ENCODE peak calls at places on chromosomes 1 and 21, in ten cellular contexts. Q is RWPE2, K is fibroblast of mammary gland, N is mucosa of descending colon, O is HFF-Myc, D is mammary epithelial cell, W is body of pancreas, B is astrocyte of the spinal cord, F is fibroblast of lung, C is fibroblast of villous mesenchyme. I is an unnamed sample.
A peak's percentile ranks its signal among the peaks of the same experiment; 100 is the strongest.

GRCh38 chr1:2970311-2971145 is 50.7 kb upstream of the ACTRT2 start:
- DNase-seq in Q (peak; percentile 63), K (no peak), N (no peak), O (no peak), D (no peak), W (no peak), B (no peak), F (no peak), C (no peak), I (no peak)

GRCh38 chr1:27668808-27669723 is 2.9 kb downstream of the IFI6 start:
- DNase-seq in Q (no peak), K (peak; percentile 58), N (peak; percentile 91), O (no peak), D (peak; percentile 46), W (peak; percentile 78), B (peak; percentile 51), F (peak; percentile 61), C (peak; percentile 55), I (peak; percentile 84)

GRCh38 chr21:33821580-33822322 is 93.9 kb downstream of the ATP5PO start:
- DNase-seq in Q (no peak), K (no peak), N (no peak), O (no peak), D (no peak), W (no peak), B (no peak), F (no peak), C (peak; percentile 28), I (no peak)

GRCh38 chr1:219710529-219711194 is 97.8 kb upstream of the ZC3H11B start:
- DNase-seq in Q (no peak), K (peak; percentile 94), N (no peak), O (peak; percentile 84), D (peak; percentile 94), W (no peak), B (peak; percentile 99), F (peak; percentile 61), C (peak; percentile 64), I (no peak)

GRCh38 chr1:229842302-229843255 is 216.5 kb downstream of the URB2 start:
- DNase-seq in Q (no peak), K (peak; percentile 44), N (no peak), O (no peak), D (no peak), W (no peak), B (no peak), F (peak; percentile 27), C (peak; percentile 13), I (no peak)

GRCh38 chr1:116538527-116538926 is 32.3 kb downstream of the CD58 start:
- DNase-seq in Q (no peak), K (peak; percentile 84), N (no peak), O (no peak), D (peak; percentile 86), W (no peak), B (peak; percentile 35), F (peak; percentile 20), C (peak; percentile 38), I (peak; percentile 60)

GRCh38 chr1:102872526-102872925 is 235.8 kb downstream of the COL11A1 start:
- DNase-seq in Q (no peak), K (no peak), N (no peak), O (no peak), D (no peak), W (no peak), B (no peak), F (no peak), C (no peak), I (no peak)

GRCh38 chr1:234845097-234845660 is 235.2 kb upstream of the IRF2BP2 start:
- DNase-seq in Q (no peak), K (no peak), N (no peak), O (no peak), D (peak; percentile 37), W (no peak), B (peak; percentile 62), F (no peak), C (no peak), I (peak; percentile 46)

DNA sequence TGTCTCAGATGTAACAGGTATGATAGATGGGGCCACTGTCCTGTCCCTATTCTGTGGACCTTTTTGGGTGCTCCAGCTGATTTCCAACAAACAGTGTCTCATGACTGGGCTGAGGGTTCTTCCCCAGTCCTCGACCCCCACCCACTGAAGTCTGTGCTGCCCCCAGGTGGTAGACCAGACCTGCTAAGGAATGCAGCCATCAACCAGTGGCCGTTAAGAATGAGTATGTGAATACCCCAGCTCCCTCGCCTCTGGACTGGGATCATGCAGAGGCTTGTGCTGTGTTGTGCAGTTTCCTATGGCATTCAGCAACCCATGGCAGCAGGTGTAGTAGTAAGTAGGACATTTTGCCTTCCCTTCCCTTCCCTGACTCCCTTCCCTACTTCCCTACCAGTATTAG is 183.1 kb upstream of the KAZN start:
- DNase-seq in Q (no peak), K (no peak), N (no peak), O (no peak), D (no peak), W (no peak), B (no peak), F (no peak), C (no peak), I (no peak)
- TF ChIP-seq CTCF in Q (peak; percentile 14), K (peak; percentile 27), N (no peak), O (peak; percentile 11), D (no peak), W (no peak), B (peak; percentile 23), F (no peak), C (no peak), I (peak; percentile 25)

DNA sequence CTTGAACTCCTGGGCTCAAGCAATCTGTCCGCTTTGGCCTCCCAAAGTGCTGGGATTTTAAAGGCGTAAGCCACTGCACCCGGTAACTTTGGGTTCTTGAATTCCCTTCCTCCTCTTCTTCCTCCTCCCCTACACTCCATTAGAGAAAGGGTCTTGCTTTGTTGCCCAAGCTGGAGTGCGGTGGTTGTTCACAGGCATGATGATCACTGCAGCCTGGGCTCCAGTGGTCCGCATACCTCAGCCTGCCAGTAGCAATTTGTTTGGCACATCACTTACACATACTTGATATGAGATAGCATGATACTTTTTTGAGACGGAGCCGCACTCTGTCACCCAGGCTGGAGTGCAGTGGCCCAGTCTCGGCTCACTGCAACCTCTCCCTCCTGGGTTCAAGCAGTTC is 2.2 kb downstream of the DEGS1 start:
- DNase-seq in Q (no peak), K (no peak), N (no peak), O (no peak), D (no peak), W (no peak), B (no peak), F (no peak), C (no peak), I (no peak)
- H3K4me3 ChIP-seq in Q (no peak overlapping the region), K (no peak overlapping the region), N (no peak overlapping the region), O (peak overlapping the region; percentile 81), D (no peak overlapping the region), W (no peak overlapping the region), B (no peak overlapping the region), F (peak overlapping the region; percentile 22), C (no peak overlapping the region), I (peak overlapping the region; percentile 2)

GRCh38 chr1:216705686-216706085 is 17.5 kb downstream of the ESRRG start:
- DNase-seq in Q (no peak), K (no peak), N (no peak), O (no peak), D (no peak), W (peak; percentile 6), B (no peak), F (no peak), C (no peak), I (no peak)
- TF ChIP-seq CTCF in Q (no peak), K (no peak), N (no peak), O (no peak), D (no peak), W (no peak), B (no peak), F (no peak), C (no peak), I (no peak)

DNA sequence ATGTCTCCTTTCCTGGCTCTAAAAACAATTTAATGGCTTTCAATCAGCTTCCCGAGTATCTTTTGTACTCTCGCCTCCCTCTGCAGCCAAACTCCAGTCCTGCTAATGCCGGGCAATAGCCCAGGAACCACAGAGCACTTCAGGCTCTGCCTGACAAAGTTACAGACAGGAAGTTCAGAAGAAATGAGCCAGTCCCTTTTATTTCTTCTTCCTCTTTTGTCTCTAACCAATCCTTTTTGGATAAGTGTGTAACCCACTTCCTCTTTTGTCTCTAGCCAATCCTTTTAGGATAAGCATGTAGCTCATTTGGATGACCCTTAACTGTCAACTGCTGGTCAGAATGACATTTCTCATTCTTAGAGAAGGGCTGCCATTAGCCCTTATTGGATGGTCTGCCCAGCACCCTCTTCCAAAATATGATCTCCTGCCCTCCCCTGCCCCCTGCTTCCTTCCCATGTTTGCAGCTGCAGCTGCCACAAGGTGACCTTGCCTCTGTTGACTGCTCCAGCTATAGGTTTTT is 6.4 kb upstream of the DOP1B start:
- DNase-seq in Q (no peak), K (peak; percentile 55), N (peak; percentile 40), O (no peak), D (no peak), W (peak; percentile 57), B (peak; percentile 72), F (peak; percentile 58), C (no peak), I (peak; percentile 58)
- H3K4me3 ChIP-seq in Q (no peak overlapping the region), K (no peak overlapping the region), N (no peak overlapping the region), O (no peak overlapping the region), D (no peak overlapping the region), W (no peak overlapping the region), B (no peak overlapping the region), F (no peak overlapping the region), C (no peak overlapping the region), I (no peak overlapping the region)

GRCh38 chr1:73100216-73100615 is 817.9 kb upstream of the NEGR1 start:
- DNase-seq in Q (no peak), K (no peak), N (no peak), O (no peak), D (no peak), W (no peak), B (no peak), F (no peak), C (no peak), I (no peak)
- TF ChIP-seq CTCF in Q (peak; percentile 42), K (no peak), N (no peak), O (no peak), D (no peak), W (no peak), B (no peak), F (no peak), C (no peak), I (no peak)

GRCh38 chr1:55197106-55197505 is 18.1 kb downstream of the USP24 start:
- DNase-seq in Q (no peak), K (no peak), N (no peak), O (no peak), D (no peak), W (no peak), B (no peak), F (no peak), C (no peak), I (no peak)
- H3K4me3 ChIP-seq in Q (no peak overlapping the region), K (no peak overlapping the region), N (no peak overlapping the region), O (no peak overlapping the region), D (no peak overlapping the region), W (no peak overlapping the region), B (no peak overlapping the region), F (no peak overlapping the region), C (no peak overlapping the region), I (no peak overlapping the region)

DNA sequence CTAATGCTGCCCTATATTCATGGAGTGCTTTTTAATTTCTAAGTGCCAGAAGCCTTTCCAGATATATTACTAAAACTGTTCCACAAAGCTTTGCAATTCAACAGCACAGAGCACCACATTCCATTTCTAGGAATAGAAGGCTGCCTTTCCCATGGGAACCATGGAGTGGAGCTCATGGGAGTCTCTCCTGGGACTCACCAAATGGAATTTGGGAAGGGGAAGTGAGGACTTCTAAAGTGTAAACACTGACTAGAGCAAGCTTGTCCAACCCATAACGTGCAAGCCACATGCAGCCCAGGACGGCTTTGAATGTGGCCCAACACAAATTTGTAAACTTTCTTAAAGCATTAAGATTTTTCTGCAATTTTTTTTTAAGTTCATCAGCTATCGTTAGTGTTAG is 190.4 kb upstream of the TNR start:
- DNase-seq in Q (no peak), K (peak; percentile 16), N (no peak), O (peak; percentile 20), D (no peak), W (no peak), B (no peak), F (peak; percentile 10), C (peak; percentile 85), I (no peak)
- TF ChIP-seq CTCF in Q (no peak), K (no peak), N (no peak), O (no peak), D (no peak), W (no peak), B (no peak), F (no peak), C (peak; percentile 27), I (no peak)

I was measured in GM06990.